ENCODE peak calls at places on chromosomes 6 and 20, in nine cellular contexts. Y, B, V, D, X, M, C, L and P are unnamed samples.

GRCh38 chr6:147141690-147142308 is 62.4 kb upstream of the STXBP5 start:
- DNase-seq in Y (no peak), B (no peak), V (no peak), D (peak), X (no peak), M (no peak), C (no peak), L (no peak), P (no peak)

GRCh38 chr6:158869010-158869603 is 49.9 kb upstream of the EZR start:
- DNase-seq in Y (no peak), B (peak), V (no peak), D (peak), X (peak), M (peak), C (no peak), L (no peak), P (peak)

GRCh38 chr20:57617079-57617795 is 3.0 kb downstream of the ZBP1 start:
- DNase-seq in Y (no peak), B (no peak), V (no peak), D (no peak), X (no peak), M (no peak), C (no peak), L (no peak), P (no peak)

GRCh38 chr20:37396520-37397075 is 50.7 kb downstream of the SRC start:
- DNase-seq in Y (no peak), B (no peak), V (no peak), D (no peak), X (no peak), M (peak), C (peak), L (peak), P (peak)

GRCh38 chr6:72042088-72042487 is 155.7 kb downstream of the RIMS1 start:
- DNase-seq in Y (peak), B (no peak), V (no peak), D (no peak), X (no peak), M (no peak), C (no peak), L (no peak), P (no peak)

GRCh38 chr6:39669117-39669690 is 56.0 kb downstream of the KIF6 start:
- DNase-seq in Y (no peak), B (no peak), V (peak), D (no peak), X (no peak), M (no peak), C (no peak), L (no peak), P (peak)

GRCh38 chr6:91691449-91691848 is 1104.6 kb upstream of the MAP3K7 start:
- DNase-seq in Y (no peak), B (no peak), V (no peak), D (no peak), X (no peak), M (no peak), C (no peak), L (no peak), P (no peak)

GRCh38 chr6:15341311-15341710 is 95.4 kb downstream of the JARID2 start:
- DNase-seq in Y (no peak), B (peak), V (no peak), D (peak), X (no peak), M (no peak), C (no peak), L (no peak), P (no peak)

GRCh38 chr20:1427457-1428054 is 34.7 kb upstream of the FKBP1A start:
- DNase-seq in Y (no peak), B (no peak), V (peak), D (no peak), X (no peak), M (no peak), C (no peak), L (peak), P (peak)

GRCh38 chr6:86937219-86938079 is at the start of gene HTR1E:
- DNase-seq in Y (no peak), B (peak), V (peak), D (peak), X (no peak), M (peak), C (peak), L (peak), P (peak)

GRCh38 chr20:4041748-4042411 is 26.5 kb upstream of the RNF24 start:
- DNase-seq in Y (no peak), B (peak), V (no peak), D (peak), X (no peak), M (peak), C (peak), L (no peak), P (no peak)

GRCh38 chr6:22113046-22113766 is 183.6 kb downstream of the PRL start:
- DNase-seq in Y (peak), B (peak), V (no peak), D (peak), X (no peak), M (no peak), C (no peak), L (no peak), P (no peak)

GRCh38 chr6:71721642-71722041 is 164.7 kb upstream of the RIMS1 start:
- DNase-seq in Y (no peak), B (no peak), V (no peak), D (no peak), X (no peak), M (no peak), C (no peak), L (no peak), P (no peak)

GRCh38 chr20:46036370-46036769 is 7.4 kb downstream of the SLC12A5 start:
- DNase-seq in Y (no peak), B (no peak), V (no peak), D (no peak), X (no peak), M (no peak), C (no peak), L (no peak), P (no peak)

GRCh38 chr6:139925894-139926641 is 551.6 kb upstream of the CITED2 start:
- DNase-seq in Y (no peak), B (no peak), V (peak), D (peak), X (no peak), M (no peak), C (no peak), L (peak), P (no peak)

GRCh38 chr20:63934271-63935068 is 21.7 kb downstream of the UCKL1 start:
- DNase-seq in Y (no peak), B (no peak), V (no peak), D (no peak), X (no peak), M (peak), C (no peak), L (peak), P (peak)

GRCh38 chr20:63112491-63113219 is 103.3 kb downstream of the YTHDF1 start:
- DNase-seq in Y (no peak), B (no peak), V (no peak), D (no peak), X (no peak), M (no peak), C (no peak), L (no peak), P (no peak)

GRCh38 chr20:61903575-61904340 is 161.9 kb downstream of the TAF4 start:
- DNase-seq in Y (no peak), B (no peak), V (no peak), D (no peak), X (no peak), M (no peak), C (no peak), L (no peak), P (peak)

GRCh38 chr20:44572551-44573500 is 9.6 kb upstream of the PKIG start:
- DNase-seq in Y (peak), B (no peak), V (no peak), D (peak), X (no peak), M (no peak), C (no peak), L (no peak), P (no peak)

GRCh38 chr6:140393665-140394064 is 1019.2 kb upstream of the CITED2 start:
- DNase-seq in Y (no peak), B (no peak), V (no peak), D (no peak), X (no peak), M (no peak), C (no peak), L (no peak), P (no peak)

GRCh38 chr6:157456524-157456829 is 75.5 kb downstream of the ZDHHC14 start:
- DNase-seq in Y (no peak), B (no peak), V (no peak), D (no peak), X (peak), M (no peak), C (peak), L (no peak), P (no peak)

GRCh38 chr6:29005183-29005885 is at the start of gene ZNF311:
- DNase-seq in Y (no peak), B (no peak), V (no peak), D (peak), X (no peak), M (peak), C (peak), L (peak), P (peak)

GRCh38 chr20:44494266-44494665 is 18.6 kb downstream of the TTPAL start:
- DNase-seq in Y (no peak), B (no peak), V (no peak), D (peak), X (no peak), M (no peak), C (no peak), L (no peak), P (no peak)

GRCh38 chr6:113596907-113597583 is 260.1 kb upstream of the MARCKS start:
- DNase-seq in Y (no peak), B (no peak), V (no peak), D (no peak), X (no peak), M (no peak), C (peak), L (no peak), P (no peak)

GRCh38 chr20:1674361-1674760 is 16.8 kb upstream of the SIRPG start:
- DNase-seq in Y (no peak), B (no peak), V (no peak), D (no peak), X (no peak), M (no peak), C (no peak), L (no peak), P (no peak)

GRCh38 chr6:107991061-107991460 is 33.1 kb upstream of the SEC63 start:
- DNase-seq in Y (no peak), B (no peak), V (no peak), D (no peak), X (no peak), M (no peak), C (no peak), L (no peak), P (no peak)

GRCh38 chr6:107985701-107986100 is 27.7 kb upstream of the SEC63 start:
- DNase-seq in Y (no peak), B (no peak), V (no peak), D (no peak), X (no peak), M (no peak), C (no peak), L (no peak), P (no peak)

GRCh38 chr6:107989166-107990094 is 31.4 kb upstream of the SEC63 start:
- DNase-seq in Y (no peak), B (no peak), V (no peak), D (no peak), X (no peak), M (peak), C (no peak), L (no peak), P (no peak)

GRCh38 chr6:107988570-107988969 is 30.6 kb upstream of the SEC63 start:
- DNase-seq in Y (no peak), B (no peak), V (no peak), D (no peak), X (no peak), M (no peak), C (no peak), L (no peak), P (peak)

GRCh38 chr6:107987805-107988204 is 29.8 kb upstream of the SEC63 start:
- DNase-seq in Y (no peak), B (no peak), V (no peak), D (no peak), X (no peak), M (no peak), C (no peak), L (no peak), P (peak)
- TF ChIP-seq REST in Y (no peak), B (no peak), V (no peak), D (no peak), X (no peak), M (no peak), C (no peak), L (no peak), P (no peak)

GRCh38 chr20:51528263-51529026 is 14.1 kb downstream of the NFATC2 start:
- DNase-seq in Y (no peak), B (no peak), V (no peak), D (no peak), X (no peak), M (no peak), C (no peak), L (no peak), P (no peak)
- TF ChIP-seq REST in Y (no peak), B (no peak), V (no peak), D (no peak), X (no peak), M (no peak), C (no peak), L (no peak), P (no peak)

GRCh38 chr6:31580807-31581437 is 1.3 kb downstream of the LTB start:
- DNase-seq in Y (no peak), B (peak), V (peak), D (peak), X (no peak), M (peak), C (peak), L (peak), P (peak)

GRCh38 chr6:31580446-31580755 is 1.8 kb downstream of the LTB start:
- DNase-seq in Y (no peak), B (no peak), V (no peak), D (no peak), X (no peak), M (no peak), C (no peak), L (no peak), P (no peak)

GRCh38 chr6:31581511-31582229 is 554 bp downstream of the LTB start:
- DNase-seq in Y (no peak), B (no peak), V (no peak), D (no peak), X (no peak), M (no peak), C (no peak), L (peak), P (peak)

GRCh38 chr6:31579546-31580445 is 2.4 kb downstream of the LTB start:
- DNase-seq in Y (no peak), B (no peak), V (no peak), D (no peak), X (no peak), M (no peak), C (no peak), L (no peak), P (no peak)

DNA sequence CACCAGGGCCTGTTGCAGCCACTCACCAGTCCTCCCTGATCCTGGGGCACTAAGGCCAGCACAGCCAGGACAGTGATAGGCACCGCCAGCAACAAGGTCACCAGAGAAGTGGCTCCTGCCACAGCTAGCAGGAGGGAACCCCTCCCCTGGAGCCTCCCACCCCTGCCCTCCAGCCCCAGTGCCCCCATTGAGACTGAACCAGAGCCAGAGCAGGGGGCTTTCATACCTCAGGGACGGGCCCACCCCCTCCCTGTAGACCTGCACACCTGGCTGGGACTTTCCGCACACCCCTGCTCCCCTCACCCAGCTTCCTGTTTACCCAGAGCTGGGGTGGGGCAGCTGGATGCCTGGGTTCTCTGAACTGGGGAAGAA is at the start of gene LTB:
- DNase-seq in Y (no peak), B (no peak), V (no peak), D (no peak), X (no peak), M (no peak), C (peak), L (no peak), P (no peak)
- TF ChIP-seq REST in Y (no peak), B (no peak), V (no peak), D (no peak), X (no peak), M (no peak), C (no peak), L (no peak), P (no peak)

GRCh38 chr6:11224966-11225463 is 7.5 kb downstream of the NEDD9 start:
- DNase-seq in Y (no peak), B (no peak), V (no peak), D (no peak), X (no peak), M (no peak), C (no peak), L (no peak), P (no peak)

GRCh38 chr6:11229267-11230043 is 3.0 kb downstream of the NEDD9 start:
- DNase-seq in Y (no peak), B (no peak), V (no peak), D (peak), X (no peak), M (no peak), C (no peak), L (no peak), P (peak)

GRCh38 chr6:11230158-11231107 is 2.0 kb downstream of the NEDD9 start:
- DNase-seq in Y (no peak), B (no peak), V (no peak), D (peak), X (no peak), M (no peak), C (no peak), L (no peak), P (no peak)

GRCh38 chr6:11225990-11226389 is 6.5 kb downstream of the NEDD9 start:
- DNase-seq in Y (no peak), B (no peak), V (peak), D (no peak), X (no peak), M (no peak), C (no peak), L (no peak), P (no peak)

GRCh38 chr6:11227698-11228097 is 4.8 kb downstream of the NEDD9 start:
- DNase-seq in Y (no peak), B (no peak), V (no peak), D (no peak), X (no peak), M (no peak), C (no peak), L (no peak), P (no peak)
- TF ChIP-seq REST in Y (no peak), B (no peak), V (no peak), D (no peak), X (no peak), M (no peak), C (no peak), L (no peak), P (no peak)

GRCh38 chr20:34904202-34904621 is 27.8 kb downstream of the ACSS2 start:
- DNase-seq in Y (no peak), B (no peak), V (no peak), D (no peak), X (no peak), M (peak), C (no peak), L (no peak), P (no peak)

GRCh38 chr20:34907616-34908469 is 31.4 kb downstream of the ACSS2 start:
- DNase-seq in Y (peak), B (peak), V (peak), D (peak), X (no peak), M (no peak), C (peak), L (peak), P (no peak)
- TF ChIP-seq REST in Y (no peak), B (no peak), V (no peak), D (no peak), X (no peak), M (no peak), C (no peak), L (peak), P (no peak)

DNA sequence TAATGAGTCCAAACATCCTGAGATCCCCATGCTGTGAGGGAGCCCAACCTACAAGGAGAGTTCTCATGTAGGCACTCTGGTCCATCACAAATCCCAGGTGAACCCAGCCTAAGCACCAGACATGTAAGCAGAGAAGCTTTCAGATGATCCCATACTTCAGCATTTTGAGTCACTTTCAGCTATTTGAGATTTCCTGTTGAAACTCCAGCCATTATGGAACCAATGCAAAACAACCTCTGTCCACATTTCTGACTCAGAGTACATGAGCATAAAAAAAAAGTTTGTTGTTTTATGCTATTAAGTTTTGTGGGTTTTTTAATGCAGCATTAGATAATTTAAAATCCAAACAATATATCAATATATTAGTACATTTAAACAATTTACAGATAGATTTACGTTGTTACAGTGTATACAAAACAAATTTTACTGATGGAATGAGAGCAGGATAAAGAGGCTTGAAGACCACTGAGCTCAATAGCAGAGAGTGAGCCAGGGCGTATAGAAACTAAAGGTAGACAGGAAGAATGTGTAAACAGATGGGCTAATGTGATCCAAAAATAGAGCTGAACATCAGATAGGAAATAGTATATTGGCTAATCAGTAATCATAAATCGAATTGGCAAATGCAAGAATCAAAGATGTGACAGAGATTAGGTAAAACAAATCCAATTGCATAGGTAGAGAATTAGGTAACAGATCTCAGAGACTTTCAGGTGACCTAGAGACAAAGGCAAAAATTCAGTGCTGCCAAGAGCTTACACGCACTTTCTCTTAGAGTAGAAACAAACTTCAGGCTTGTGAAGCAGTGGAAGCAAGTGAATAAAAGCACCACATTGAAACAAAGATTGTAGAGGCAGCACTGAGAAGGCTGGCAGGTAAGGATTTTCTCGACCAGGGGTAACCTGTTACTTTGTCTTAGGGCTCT is 36.2 kb upstream of the PLCB1 start:
- DNase-seq in Y (no peak), B (no peak), V (no peak), D (no peak), X (no peak), M (no peak), C (no peak), L (no peak), P (no peak)
- TF ChIP-seq REST in Y (no peak), B (no peak), V (no peak), D (no peak), X (no peak), M (no peak), C (no peak), L (no peak), P (no peak)

DNA sequence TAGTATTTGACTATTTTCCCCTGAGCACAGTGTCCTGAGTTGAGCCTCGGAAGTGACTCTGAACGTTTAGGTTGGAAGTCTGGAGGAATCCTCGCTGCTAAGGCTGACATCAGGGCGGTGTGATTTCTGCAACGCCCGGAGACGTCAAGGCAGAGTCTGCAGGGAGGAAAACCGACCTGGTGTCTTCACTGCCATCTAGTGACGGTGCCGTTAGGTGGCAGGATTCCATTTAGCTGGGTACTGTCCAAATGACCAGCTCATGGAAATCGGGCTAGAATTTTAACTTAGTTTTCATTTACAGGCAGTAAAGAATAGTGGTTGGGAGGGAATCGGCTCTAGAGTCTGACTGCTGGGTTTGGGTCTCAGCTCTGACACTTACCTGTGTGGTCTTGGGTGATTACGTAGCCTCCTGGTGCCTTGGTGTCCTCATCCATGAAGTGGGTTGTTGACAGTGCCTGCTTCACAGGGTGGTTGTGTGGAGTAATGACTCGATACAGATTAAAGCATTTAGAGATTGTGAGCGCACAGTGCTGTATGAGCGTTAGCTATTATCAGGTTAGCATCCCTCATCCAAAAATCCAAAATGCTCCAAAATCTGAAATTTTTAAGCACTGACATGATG is 35.0 kb downstream of the FOXF2 start:
- DNase-seq in Y (peak), B (peak), V (peak), D (peak), X (no peak), M (no peak), C (peak), L (peak), P (peak)
- TF ChIP-seq REST in Y (peak), B (peak), V (no peak), D (no peak), X (peak), M (no peak), C (peak), L (peak), P (peak)